ENCODE peak calls at places on chromosomes 5 and 9, in eight cellular contexts. One of them, this sample, is unnamed.

GRCh38 chr9:86183225-86183808 is 76.1 kb downstream of the C9orf153 start:
- DNase-seq in AG08396: no peak
- DNase-seq in ureter: no peak
- DNase-seq in BJ: no peak
- DNase-seq in SK-MEL-5: no peak
- DNase-seq in effector CD8-positive, alpha-beta T cell: no peak
- DNase-seq in NCI-H460: no peak
- DNase-seq in SIG-M5: no peak
- DNase-seq in this sample: peak

GRCh38 chr9:111957856-111958631 is 61.4 kb downstream of the UGCG start:
- DNase-seq in AG08396: peak
- DNase-seq in ureter: peak
- DNase-seq in BJ: peak
- DNase-seq in SK-MEL-5: no peak
- DNase-seq in effector CD8-positive, alpha-beta T cell: no peak
- DNase-seq in NCI-H460: peak
- DNase-seq in SIG-M5: peak
- DNase-seq in this sample: peak

GRCh38 chr9:84573098-84573497 is 96.4 kb upstream of the NTRK2 start:
- DNase-seq in AG08396: no peak
- DNase-seq in ureter: no peak
- DNase-seq in BJ: no peak
- DNase-seq in SK-MEL-5: no peak
- DNase-seq in effector CD8-positive, alpha-beta T cell: no peak
- DNase-seq in NCI-H460: no peak
- DNase-seq in SIG-M5: no peak
- DNase-seq in this sample: no peak

GRCh38 chr5:152608514-152608913 is 203.4 kb upstream of the NMUR2 start:
- DNase-seq in AG08396: no peak
- DNase-seq in ureter: no peak
- DNase-seq in BJ: no peak
- DNase-seq in SK-MEL-5: no peak
- DNase-seq in effector CD8-positive, alpha-beta T cell: no peak
- DNase-seq in NCI-H460: no peak
- DNase-seq in SIG-M5: no peak
- DNase-seq in this sample: no peak

GRCh38 chr5:38265546-38266179 is 7.3 kb downstream of the EGFLAM start:
- DNase-seq in AG08396: peak
- DNase-seq in ureter: peak
- DNase-seq in BJ: no peak
- DNase-seq in SK-MEL-5: peak
- DNase-seq in effector CD8-positive, alpha-beta T cell: no peak
- DNase-seq in NCI-H460: peak
- DNase-seq in SIG-M5: no peak
- DNase-seq in this sample: peak

GRCh38 chr5:44160443-44160842 is 228.8 kb downstream of the FGF10 start:
- DNase-seq in AG08396: no peak
- DNase-seq in ureter: no peak
- DNase-seq in BJ: no peak
- DNase-seq in SK-MEL-5: no peak
- DNase-seq in effector CD8-positive, alpha-beta T cell: no peak
- DNase-seq in NCI-H460: no peak
- DNase-seq in SIG-M5: no peak
- DNase-seq in this sample: no peak

GRCh38 chr5:128536861-128537305 is 1.2 kb downstream of the FBN2 start:
- DNase-seq in AG08396: no peak
- DNase-seq in ureter: no peak
- DNase-seq in BJ: no peak
- DNase-seq in SK-MEL-5: no peak
- DNase-seq in effector CD8-positive, alpha-beta T cell: no peak
- DNase-seq in NCI-H460: no peak
- DNase-seq in SIG-M5: no peak
- DNase-seq in this sample: no peak

GRCh38 chr5:113199122-113199905 is 222.7 kb downstream of the DCP2 start:
- DNase-seq in AG08396: no peak
- DNase-seq in ureter: no peak
- DNase-seq in BJ: no peak
- DNase-seq in SK-MEL-5: peak
- DNase-seq in effector CD8-positive, alpha-beta T cell: no peak
- DNase-seq in NCI-H460: no peak
- DNase-seq in SIG-M5: no peak
- DNase-seq in this sample: no peak

GRCh38 chr5:53446908-53447307 is 33.5 kb upstream of the FST start:
- DNase-seq in AG08396: no peak
- DNase-seq in ureter: no peak
- DNase-seq in BJ: no peak
- DNase-seq in SK-MEL-5: no peak
- DNase-seq in effector CD8-positive, alpha-beta T cell: no peak
- DNase-seq in NCI-H460: no peak
- DNase-seq in SIG-M5: no peak
- DNase-seq in this sample: no peak